ENCODE peak calls at places on chromosomes 5 and 9, in nine cellular contexts. One of them, this sample, is unnamed.

GRCh38 chr5:17056056-17056690 is 120.1 kb upstream of the MYO10 start:
- DNase-seq in neural progenitor cell: peak; percentile 21
- DNase-seq in HepG2: no peak
- DNase-seq in brain microvascular endothelial cell: no peak
- DNase-seq in mammary epithelial cell: no peak
- DNase-seq in endothelial cell of umbilical vein: peak; percentile 39
- DNase-seq in breast epithelium: no peak
- DNase-seq in esophagus squamous epithelium: no peak
- DNase-seq in effector memory CD4-positive, alpha-beta T cell: no peak
- DNase-seq in this sample: no peak

GRCh38 chr9:36436909-36437308 is 36.8 kb upstream of the RNF38 start:
- DNase-seq in neural progenitor cell: no peak
- DNase-seq in HepG2: no peak
- DNase-seq in brain microvascular endothelial cell: no peak
- DNase-seq in mammary epithelial cell: no peak
- DNase-seq in endothelial cell of umbilical vein: peak; percentile 40
- DNase-seq in breast epithelium: no peak
- DNase-seq in esophagus squamous epithelium: no peak
- DNase-seq in effector memory CD4-positive, alpha-beta T cell: no peak
- DNase-seq in this sample: no peak

GRCh38 chr5:171505473-171506043 is 86.1 kb downstream of the FGF18 start:
- DNase-seq in neural progenitor cell: no peak
- DNase-seq in HepG2: no peak
- DNase-seq in brain microvascular endothelial cell: no peak
- DNase-seq in mammary epithelial cell: no peak
- DNase-seq in endothelial cell of umbilical vein: no peak
- DNase-seq in breast epithelium: no peak
- DNase-seq in esophagus squamous epithelium: no peak
- DNase-seq in effector memory CD4-positive, alpha-beta T cell: no peak
- DNase-seq in this sample: no peak

GRCh38 chr5:145936401-145937131 is at the start of gene SH3RF2:
- DNase-seq in neural progenitor cell: peak; percentile 92
- DNase-seq in HepG2: peak; percentile 67
- DNase-seq in brain microvascular endothelial cell: peak; percentile 85
- DNase-seq in mammary epithelial cell: peak; percentile 85
- DNase-seq in endothelial cell of umbilical vein: peak; percentile 86
- DNase-seq in breast epithelium: peak; percentile 51
- DNase-seq in esophagus squamous epithelium: no peak
- DNase-seq in effector memory CD4-positive, alpha-beta T cell: no peak
- DNase-seq in this sample: peak; percentile 4

GRCh38 chr5:93850311-93850710 is 108.9 kb upstream of the POU5F2 start:
- DNase-seq in neural progenitor cell: peak; percentile 33
- DNase-seq in HepG2: no peak
- DNase-seq in brain microvascular endothelial cell: no peak
- DNase-seq in mammary epithelial cell: no peak
- DNase-seq in endothelial cell of umbilical vein: no peak
- DNase-seq in breast epithelium: no peak
- DNase-seq in esophagus squamous epithelium: no peak
- DNase-seq in effector memory CD4-positive, alpha-beta T cell: no peak
- DNase-seq in this sample: no peak

GRCh38 chr9:91589101-91589553 is 165.5 kb upstream of the NFIL3 start:
- DNase-seq in neural progenitor cell: no peak
- DNase-seq in HepG2: no peak
- DNase-seq in brain microvascular endothelial cell: peak; percentile 65
- DNase-seq in mammary epithelial cell: peak; percentile 13
- DNase-seq in endothelial cell of umbilical vein: no peak
- DNase-seq in breast epithelium: peak; percentile 23
- DNase-seq in esophagus squamous epithelium: no peak
- DNase-seq in effector memory CD4-positive, alpha-beta T cell: no peak
- DNase-seq in this sample: no peak

GRCh38 chr5:155794801-155795200 is 532.2 kb upstream of the SGCD start:
- DNase-seq in neural progenitor cell: no peak
- DNase-seq in HepG2: no peak
- DNase-seq in brain microvascular endothelial cell: no peak
- DNase-seq in mammary epithelial cell: no peak
- DNase-seq in endothelial cell of umbilical vein: peak; percentile 1
- DNase-seq in breast epithelium: no peak
- DNase-seq in esophagus squamous epithelium: no peak
- DNase-seq in effector memory CD4-positive, alpha-beta T cell: no peak
- DNase-seq in this sample: no peak

GRCh38 chr9:134437417-134438203 is 111.4 kb downstream of the RXRA start:
- DNase-seq in neural progenitor cell: peak; percentile 61
- DNase-seq in HepG2: no peak
- DNase-seq in brain microvascular endothelial cell: no peak
- DNase-seq in mammary epithelial cell: no peak
- DNase-seq in endothelial cell of umbilical vein: no peak
- DNase-seq in breast epithelium: no peak
- DNase-seq in esophagus squamous epithelium: no peak
- DNase-seq in effector memory CD4-positive, alpha-beta T cell: no peak
- DNase-seq in this sample: no peak

GRCh38 chr9:12719431-12719830 is 26.2 kb downstream of the TYRP1 start:
- DNase-seq in neural progenitor cell: peak; percentile 18
- DNase-seq in HepG2: peak; percentile 26
- DNase-seq in brain microvascular endothelial cell: no peak
- DNase-seq in mammary epithelial cell: no peak
- DNase-seq in endothelial cell of umbilical vein: peak; percentile 39
- DNase-seq in breast epithelium: no peak
- DNase-seq in esophagus squamous epithelium: no peak
- DNase-seq in effector memory CD4-positive, alpha-beta T cell: no peak
- DNase-seq in this sample: no peak

GRCh38 chr5:2439608-2440007 is 311.9 kb downstream of the IRX2 start:
- DNase-seq in neural progenitor cell: no peak
- DNase-seq in HepG2: no peak
- DNase-seq in brain microvascular endothelial cell: no peak
- DNase-seq in mammary epithelial cell: no peak
- DNase-seq in endothelial cell of umbilical vein: no peak
- DNase-seq in breast epithelium: no peak
- DNase-seq in esophagus squamous epithelium: no peak
- DNase-seq in effector memory CD4-positive, alpha-beta T cell: no peak
- DNase-seq in this sample: no peak

GRCh38 chr5:84249918-84250635 is 134.6 kb downstream of the EDIL3 start:
- DNase-seq in neural progenitor cell: peak; percentile 73
- DNase-seq in HepG2: no peak
- DNase-seq in brain microvascular endothelial cell: peak; percentile 90
- DNase-seq in mammary epithelial cell: no peak
- DNase-seq in endothelial cell of umbilical vein: no peak
- DNase-seq in breast epithelium: no peak
- DNase-seq in esophagus squamous epithelium: no peak
- DNase-seq in effector memory CD4-positive, alpha-beta T cell: no peak
- DNase-seq in this sample: no peak

GRCh38 chr9:97425992-97426336 is 14.1 kb downstream of the TDRD7 start:
- DNase-seq in neural progenitor cell: no peak
- DNase-seq in HepG2: no peak
- DNase-seq in brain microvascular endothelial cell: no peak
- DNase-seq in mammary epithelial cell: peak; percentile 14
- DNase-seq in endothelial cell of umbilical vein: no peak
- DNase-seq in breast epithelium: no peak
- DNase-seq in esophagus squamous epithelium: no peak
- DNase-seq in effector memory CD4-positive, alpha-beta T cell: no peak
- DNase-seq in this sample: no peak

GRCh38 chr5:45385321-45386058 is 310.7 kb downstream of the HCN1 start:
- DNase-seq in neural progenitor cell: no peak
- DNase-seq in HepG2: no peak
- DNase-seq in brain microvascular endothelial cell: peak; percentile 33
- DNase-seq in mammary epithelial cell: no peak
- DNase-seq in endothelial cell of umbilical vein: peak; percentile 93
- DNase-seq in breast epithelium: no peak
- DNase-seq in esophagus squamous epithelium: no peak
- DNase-seq in effector memory CD4-positive, alpha-beta T cell: no peak
- DNase-seq in this sample: no peak

GRCh38 chr5:147303251-147303650 is 68.4 kb downstream of the STK32A start:
- DNase-seq in neural progenitor cell: no peak
- DNase-seq in HepG2: no peak
- DNase-seq in brain microvascular endothelial cell: no peak
- DNase-seq in mammary epithelial cell: no peak
- DNase-seq in endothelial cell of umbilical vein: peak; percentile 7
- DNase-seq in breast epithelium: no peak
- DNase-seq in esophagus squamous epithelium: no peak
- DNase-seq in effector memory CD4-positive, alpha-beta T cell: no peak
- DNase-seq in this sample: no peak

GRCh38 chr5:55146080-55146479 is 13.9 kb upstream of the GPX8 start:
- DNase-seq in neural progenitor cell: no peak
- DNase-seq in HepG2: no peak
- DNase-seq in brain microvascular endothelial cell: no peak
- DNase-seq in mammary epithelial cell: no peak
- DNase-seq in endothelial cell of umbilical vein: no peak
- DNase-seq in breast epithelium: no peak
- DNase-seq in esophagus squamous epithelium: no peak
- DNase-seq in effector memory CD4-positive, alpha-beta T cell: no peak
- DNase-seq in this sample: no peak

GRCh38 chr5:26649000-26649399 is 389.4 kb downstream of the CDH9 start:
- DNase-seq in neural progenitor cell: no peak
- DNase-seq in HepG2: no peak
- DNase-seq in brain microvascular endothelial cell: no peak
- DNase-seq in mammary epithelial cell: no peak
- DNase-seq in endothelial cell of umbilical vein: no peak
- DNase-seq in breast epithelium: no peak
- DNase-seq in esophagus squamous epithelium: no peak
- DNase-seq in effector memory CD4-positive, alpha-beta T cell: no peak
- DNase-seq in this sample: no peak

DNA sequence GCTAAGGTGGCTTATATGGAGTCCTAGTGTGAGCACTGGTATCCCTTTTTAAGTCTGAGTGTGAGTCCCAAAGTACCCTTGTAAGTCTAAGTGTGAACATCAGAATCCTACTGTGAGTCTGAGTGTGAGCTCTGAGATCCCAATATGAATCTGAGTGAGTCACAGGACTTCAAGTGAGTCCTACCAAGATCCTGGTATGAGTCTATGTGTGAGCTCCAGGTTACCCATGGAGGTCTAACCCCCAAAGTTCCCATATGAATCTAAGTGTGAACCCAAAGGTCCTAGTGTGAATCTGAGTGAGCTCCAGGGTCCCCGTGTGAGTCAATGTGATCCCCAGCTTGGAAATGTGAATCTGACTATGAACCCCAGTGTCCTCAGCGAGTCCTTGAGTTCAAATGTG is 2.3 kb downstream of the CNTFR start:
- DNase-seq in neural progenitor cell: no peak
- DNase-seq in HepG2: no peak
- DNase-seq in brain microvascular endothelial cell: no peak
- DNase-seq in mammary epithelial cell: no peak
- DNase-seq in endothelial cell of umbilical vein: no peak
- DNase-seq in breast epithelium: no peak
- DNase-seq in esophagus squamous epithelium: no peak
- DNase-seq in effector memory CD4-positive, alpha-beta T cell: no peak
- DNase-seq in this sample: no peak
- H3K27ac ChIP-seq in neural progenitor cell: no peak overlapping the region
- H3K27ac ChIP-seq in HepG2: no peak overlapping the region
- H3K27ac ChIP-seq in brain microvascular endothelial cell: no peak overlapping the region
- H3K27ac ChIP-seq in mammary epithelial cell: no peak overlapping the region
- H3K27ac ChIP-seq in endothelial cell of umbilical vein: no peak overlapping the region
- H3K27ac ChIP-seq in breast epithelium: no peak overlapping the region
- H3K27ac ChIP-seq in esophagus squamous epithelium: no peak overlapping the region
- H3K27ac ChIP-seq in effector memory CD4-positive, alpha-beta T cell: no peak overlapping the region
- H3K27ac ChIP-seq in this sample: no peak overlapping the region

GRCh38 chr5:136033848-136034247 is 5.1 kb downstream of the TGFBI start:
- DNase-seq in neural progenitor cell: no peak
- DNase-seq in HepG2: no peak
- DNase-seq in brain microvascular endothelial cell: no peak
- DNase-seq in mammary epithelial cell: peak; percentile 91
- DNase-seq in endothelial cell of umbilical vein: no peak
- DNase-seq in breast epithelium: no peak
- DNase-seq in esophagus squamous epithelium: no peak
- DNase-seq in effector memory CD4-positive, alpha-beta T cell: no peak
- DNase-seq in this sample: no peak
- H3K27ac ChIP-seq in neural progenitor cell: no peak overlapping the region
- H3K27ac ChIP-seq in HepG2: no peak overlapping the region
- H3K27ac ChIP-seq in brain microvascular endothelial cell: no peak overlapping the region
- H3K27ac ChIP-seq in mammary epithelial cell: peak overlapping the region; percentile 75
- H3K27ac ChIP-seq in endothelial cell of umbilical vein: no peak overlapping the region
- H3K27ac ChIP-seq in breast epithelium: no peak overlapping the region
- H3K27ac ChIP-seq in esophagus squamous epithelium: no peak overlapping the region
- H3K27ac ChIP-seq in effector memory CD4-positive, alpha-beta T cell: no peak overlapping the region
- H3K27ac ChIP-seq in this sample: no peak overlapping the region

DNA sequence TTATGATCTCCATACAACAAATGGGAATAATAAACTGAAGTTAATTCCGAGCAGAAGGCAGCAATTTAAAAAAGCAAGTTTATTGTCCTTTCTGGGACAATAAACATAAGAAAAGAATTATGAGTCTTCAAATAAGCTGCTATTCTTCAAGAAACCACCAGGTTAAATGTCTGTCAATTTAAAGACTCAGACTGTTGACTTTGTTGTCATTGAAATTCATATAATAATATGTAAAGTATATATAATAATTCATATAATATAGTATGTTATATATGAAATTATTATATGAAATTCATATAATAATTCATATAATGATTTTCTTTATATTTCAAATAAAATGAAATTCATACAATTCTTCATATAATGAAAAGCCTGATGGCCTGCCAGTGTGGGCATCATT is 497.5 kb upstream of the RGMB start:
- DNase-seq in neural progenitor cell: no peak
- DNase-seq in HepG2: no peak
- DNase-seq in brain microvascular endothelial cell: no peak
- DNase-seq in mammary epithelial cell: no peak
- DNase-seq in endothelial cell of umbilical vein: no peak
- DNase-seq in breast epithelium: no peak
- DNase-seq in esophagus squamous epithelium: no peak
- DNase-seq in effector memory CD4-positive, alpha-beta T cell: no peak
- DNase-seq in this sample: no peak
- H3K27ac ChIP-seq in neural progenitor cell: no peak overlapping the region
- H3K27ac ChIP-seq in HepG2: no peak overlapping the region
- H3K27ac ChIP-seq in brain microvascular endothelial cell: no peak overlapping the region
- H3K27ac ChIP-seq in mammary epithelial cell: no peak overlapping the region
- H3K27ac ChIP-seq in endothelial cell of umbilical vein: no peak overlapping the region
- H3K27ac ChIP-seq in breast epithelium: no peak overlapping the region
- H3K27ac ChIP-seq in esophagus squamous epithelium: no peak overlapping the region
- H3K27ac ChIP-seq in effector memory CD4-positive, alpha-beta T cell: no peak overlapping the region
- H3K27ac ChIP-seq in this sample: no peak overlapping the region

GRCh38 chr5:174707671-174708070 is 16.7 kb upstream of the MSX2 start:
- DNase-seq in neural progenitor cell: no peak
- DNase-seq in HepG2: no peak
- DNase-seq in brain microvascular endothelial cell: no peak
- DNase-seq in mammary epithelial cell: no peak
- DNase-seq in endothelial cell of umbilical vein: no peak
- DNase-seq in breast epithelium: no peak
- DNase-seq in esophagus squamous epithelium: no peak
- DNase-seq in effector memory CD4-positive, alpha-beta T cell: no peak
- DNase-seq in this sample: no peak
- H3K27ac ChIP-seq in neural progenitor cell: no peak overlapping the region
- H3K27ac ChIP-seq in HepG2: no peak overlapping the region
- H3K27ac ChIP-seq in brain microvascular endothelial cell: no peak overlapping the region
- H3K27ac ChIP-seq in mammary epithelial cell: no peak overlapping the region
- H3K27ac ChIP-seq in endothelial cell of umbilical vein: no peak overlapping the region
- H3K27ac ChIP-seq in breast epithelium: no peak overlapping the region
- H3K27ac ChIP-seq in esophagus squamous epithelium: no peak overlapping the region
- H3K27ac ChIP-seq in effector memory CD4-positive, alpha-beta T cell: no peak overlapping the region
- H3K27ac ChIP-seq in this sample: no peak overlapping the region

DNA sequence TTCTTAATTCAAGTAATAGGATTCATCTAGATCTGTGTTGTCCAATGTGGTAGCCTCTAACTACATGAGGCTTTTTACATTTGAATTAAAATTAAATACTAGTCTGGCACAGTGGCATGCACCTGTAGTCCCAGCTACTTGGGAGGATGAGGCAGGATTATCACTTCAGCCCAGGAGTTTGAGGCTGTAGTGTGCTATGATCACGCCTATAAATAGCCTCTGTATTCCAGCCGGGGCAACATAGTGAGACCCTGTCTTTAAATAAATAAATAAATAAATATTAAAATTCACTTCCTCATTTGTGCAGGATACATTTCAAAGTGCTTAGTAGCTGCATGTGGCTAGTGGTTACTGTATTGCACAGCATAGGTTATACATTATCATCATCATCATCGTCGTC is 91.8 kb downstream of the UBE2R2 start:
- DNase-seq in neural progenitor cell: no peak
- DNase-seq in HepG2: no peak
- DNase-seq in brain microvascular endothelial cell: no peak
- DNase-seq in mammary epithelial cell: no peak
- DNase-seq in endothelial cell of umbilical vein: no peak
- DNase-seq in breast epithelium: no peak
- DNase-seq in esophagus squamous epithelium: no peak
- DNase-seq in effector memory CD4-positive, alpha-beta T cell: no peak
- DNase-seq in this sample: no peak
- H3K27ac ChIP-seq in neural progenitor cell: no peak overlapping the region
- H3K27ac ChIP-seq in HepG2: no peak overlapping the region
- H3K27ac ChIP-seq in brain microvascular endothelial cell: no peak overlapping the region
- H3K27ac ChIP-seq in mammary epithelial cell: no peak overlapping the region
- H3K27ac ChIP-seq in endothelial cell of umbilical vein: no peak overlapping the region
- H3K27ac ChIP-seq in breast epithelium: no peak overlapping the region
- H3K27ac ChIP-seq in esophagus squamous epithelium: no peak overlapping the region
- H3K27ac ChIP-seq in effector memory CD4-positive, alpha-beta T cell: no peak overlapping the region
- H3K27ac ChIP-seq in this sample: no peak overlapping the region